ENCODE peak calls at places on chromosome 18, in six cellular contexts. O, B, J, U, Z and W are unnamed samples.
A peak's percentile ranks its signal among the peaks of the same experiment; 100 is the strongest.

GRCh38 chr18:48540329-48541025 is 1.6 kb downstream of the CTIF start:
- DNase-seq in O (no peak), B (peak; percentile 63), J (peak; percentile 57), U (no peak), Z (no peak), W (peak; percentile 61)

GRCh38 chr18:902179-902718 is 2.4 kb upstream of the ADCYAP1 start:
- DNase-seq in O (no peak), B (no peak), J (no peak), U (peak; percentile 2), Z (no peak), W (no peak)

GRCh38 chr18:49227456-49227855 is 233.0 kb downstream of the DYM start:
- DNase-seq in O (no peak), B (peak; percentile 54), J (no peak), U (no peak), Z (no peak), W (no peak)

GRCh38 chr18:6876646-6877045 is 147.1 kb downstream of the ARHGAP28 start:
- DNase-seq in O (peak; percentile 85), B (no peak), J (no peak), U (no peak), Z (no peak), W (no peak)

GRCh38 chr18:63890950-63891304 is 3.4 kb downstream of the SERPINB2 start:
- DNase-seq in O (no peak), B (no peak), J (no peak), U (peak; percentile 60), Z (no peak), W (no peak)

GRCh38 chr18:42028232-42028832 is 73.3 kb downstream of the PIK3C3 start:
- DNase-seq in O (no peak), B (peak; percentile 38), J (no peak), U (peak; percentile 55), Z (peak; percentile 29), W (no peak)

GRCh38 chr18:63823516-63824219 is 48.5 kb downstream of the SERPINB7 start:
- DNase-seq in O (no peak), B (peak; percentile 56), J (peak; percentile 10), U (no peak), Z (no peak), W (peak; percentile 46)

GRCh38 chr18:62610509-62611394 is 87.9 kb downstream of the ZCCHC2 start:
- DNase-seq in O (no peak), B (no peak), J (no peak), U (no peak), Z (no peak), W (no peak)

GRCh38 chr18:58180738-58181353 is 136.8 kb downstream of the NEDD4L start:
- DNase-seq in O (peak; percentile 35), B (peak; percentile 69), J (peak; percentile 63), U (peak; percentile 88), Z (no peak), W (peak; percentile 65)

GRCh38 chr18:62386616-62387015 is 61.5 kb downstream of the TNFRSF11A start:
- DNase-seq in O (no peak), B (no peak), J (no peak), U (no peak), Z (no peak), W (no peak)

GRCh38 chr18:22432672-22433137 is 15.0 kb upstream of the CTAGE1 start:
- DNase-seq in O (peak; percentile 21), B (no peak), J (peak; percentile 19), U (no peak), Z (peak; percentile 62), W (peak; percentile 85)

GRCh38 chr18:75480487-75480886 is 53.0 kb upstream of the SMIM21 start:
- DNase-seq in O (no peak), B (no peak), J (no peak), U (no peak), Z (no peak), W (no peak)

GRCh38 chr18:78602430-78602829 is 377.2 kb upstream of the SALL3 start:
- DNase-seq in O (no peak), B (no peak), J (no peak), U (no peak), Z (no peak), W (no peak)

GRCh38 chr18:2281523-2282199 is 289.6 kb downstream of the METTL4 start:
- DNase-seq in O (no peak), B (no peak), J (no peak), U (no peak), Z (no peak), W (no peak)

GRCh38 chr18:48571619-48572384 is 33.0 kb downstream of the CTIF start:
- DNase-seq in O (no peak), B (no peak), J (no peak), U (no peak), Z (no peak), W (no peak)

GRCh38 chr18:6963452-6964097 is 154.0 kb downstream of the LAMA1 start:
- DNase-seq in O (no peak), B (no peak), J (no peak), U (no peak), Z (no peak), W (no peak)

GRCh38 chr18:55073116-55073515 is 113.9 kb upstream of the CCDC68 start:
- DNase-seq in O (no peak), B (no peak), J (no peak), U (no peak), Z (no peak), W (no peak)

GRCh38 chr18:38790303-38790702 is 1224.7 kb upstream of the CELF4 start:
- DNase-seq in O (no peak), B (no peak), J (no peak), U (peak; percentile 38), Z (no peak), W (no peak)